ENCODE peak calls at places on chromosome 4, in four cellular contexts. One of them, this sample, is unnamed.
A peak's percentile ranks its signal among the peaks of the same experiment; 100 is the strongest.

GRCh38 chr4:47287735-47288134 is 175.8 kb downstream of the COMMD8 start:
- DNase-seq in tibial nerve: no peak
- DNase-seq in left lung: no peak
- DNase-seq in breast epithelium: no peak
- DNase-seq in this sample: no peak

GRCh38 chr4:125198916-125199315 is 115.8 kb upstream of the FAT4 start:
- DNase-seq in tibial nerve: no peak
- DNase-seq in left lung: no peak
- DNase-seq in breast epithelium: no peak
- DNase-seq in this sample: peak; percentile 42

GRCh38 chr4:78478523-78478922 is 73.0 kb upstream of the ANXA3 start:
- DNase-seq in left lung: no peak
- DNase-seq in breast epithelium: no peak
- DNase-seq in tibial nerve: no peak
- DNase-seq in this sample: no peak

GRCh38 chr4:3644849-3645627 is 112.8 kb upstream of the LRPAP1 start:
- DNase-seq in breast epithelium: no peak
- DNase-seq in tibial nerve: no peak
- DNase-seq in left lung: peak; percentile 74
- DNase-seq in this sample: no peak

GRCh38 chr4:41693629-41694028 is 54.9 kb downstream of the PHOX2B start:
- DNase-seq in breast epithelium: no peak
- DNase-seq in left lung: no peak
- DNase-seq in tibial nerve: no peak
- DNase-seq in this sample: peak; percentile 10

GRCh38 chr4:153684182-153685073 is at the start of gene TLR2:
- DNase-seq in tibial nerve: peak; percentile 25
- DNase-seq in left lung: peak; percentile 99
- DNase-seq in breast epithelium: peak; percentile 58
- DNase-seq in this sample: no peak

GRCh38 chr4:113148925-113149324 is 99.5 kb downstream of the ANK2 start:
- DNase-seq in left lung: no peak
- DNase-seq in breast epithelium: no peak
- DNase-seq in tibial nerve: no peak
- DNase-seq in this sample: no peak

GRCh38 chr4:184825394-184826314 is at the start of gene ACSL1:
- DNase-seq in left lung: peak; percentile 96
- DNase-seq in tibial nerve: peak; percentile 73
- DNase-seq in breast epithelium: peak; percentile 72
- DNase-seq in this sample: no peak

GRCh38 chr4:98448923-98449322 is 187.7 kb downstream of the RAP1GDS1 start:
- DNase-seq in breast epithelium: no peak
- DNase-seq in tibial nerve: no peak
- DNase-seq in left lung: no peak
- DNase-seq in this sample: no peak

GRCh38 chr4:169105620-169106019 is 95.6 kb upstream of the CBR4 start:
- DNase-seq in breast epithelium: no peak
- DNase-seq in left lung: no peak
- DNase-seq in tibial nerve: no peak
- DNase-seq in this sample: no peak

GRCh38 chr4:38310446-38311043 is 350.3 kb downstream of the PTTG2 start:
- DNase-seq in tibial nerve: no peak
- DNase-seq in breast epithelium: no peak
- DNase-seq in left lung: no peak
- DNase-seq in this sample: no peak

GRCh38 chr4:38664704-38665401 is 854 bp downstream of the KLF3 start:
- DNase-seq in left lung: peak; percentile 86
- DNase-seq in tibial nerve: peak; percentile 43
- DNase-seq in breast epithelium: peak; percentile 47
- DNase-seq in this sample: no peak

GRCh38 chr4:184170996-184171395 is 46.7 kb downstream of the ENPP6 start:
- DNase-seq in breast epithelium: no peak
- DNase-seq in left lung: no peak
- DNase-seq in tibial nerve: no peak
- DNase-seq in this sample: no peak

GRCh38 chr4:13907255-13907751 is 279.8 kb upstream of the BOD1L1 start:
- DNase-seq in breast epithelium: no peak
- DNase-seq in left lung: no peak
- DNase-seq in tibial nerve: no peak
- DNase-seq in this sample: peak; percentile 87

GRCh38 chr4:3451956-3452355 is 10.2 kb downstream of the HGFAC start:
- DNase-seq in breast epithelium: no peak
- DNase-seq in tibial nerve: no peak
- DNase-seq in left lung: no peak
- DNase-seq in this sample: no peak

GRCh38 chr4:8615366-8615765 is 22.8 kb downstream of the CPZ start:
- DNase-seq in left lung: peak; percentile 47
- DNase-seq in tibial nerve: no peak
- DNase-seq in breast epithelium: no peak
- DNase-seq in this sample: no peak

GRCh38 chr4:2831611-2832308 is 11.9 kb upstream of the ADD1 start:
- DNase-seq in tibial nerve: no peak
- DNase-seq in left lung: peak; percentile 75
- DNase-seq in breast epithelium: no peak
- DNase-seq in this sample: no peak

GRCh38 chr4:139558235-139559094 is 2.4 kb upstream of the SETD7 start:
- DNase-seq in left lung: no peak
- DNase-seq in breast epithelium: no peak
- DNase-seq in tibial nerve: no peak
- DNase-seq in this sample: no peak

GRCh38 chr4:137510866-137511265 is 21.4 kb downstream of the PCDH18 start:
- DNase-seq in breast epithelium: no peak
- DNase-seq in tibial nerve: no peak
- DNase-seq in left lung: no peak
- DNase-seq in this sample: no peak

GRCh38 chr4:150385606-150386005 is 196.3 kb upstream of the MAB21L2 start:
- DNase-seq in tibial nerve: peak; percentile 60
- DNase-seq in left lung: no peak
- DNase-seq in breast epithelium: no peak
- DNase-seq in this sample: no peak

GRCh38 chr4:8817813-8818062 is 53.9 kb downstream of the HMX1 start:
- DNase-seq in breast epithelium: no peak
- DNase-seq in tibial nerve: no peak
- DNase-seq in left lung: peak; percentile 47
- DNase-seq in this sample: no peak

GRCh38 chr4:121988950-121989349 is 37.1 kb upstream of the TRPC3 start:
- DNase-seq in left lung: no peak
- DNase-seq in breast epithelium: no peak
- DNase-seq in tibial nerve: no peak
- DNase-seq in this sample: no peak

GRCh38 chr4:121995790-121996537 is 44.1 kb upstream of the TRPC3 start:
- DNase-seq in left lung: no peak
- DNase-seq in breast epithelium: no peak
- DNase-seq in tibial nerve: no peak
- DNase-seq in this sample: no peak

GRCh38 chr4:121989715-121990114 is 37.9 kb upstream of the TRPC3 start:
- DNase-seq in tibial nerve: no peak
- DNase-seq in left lung: no peak
- DNase-seq in breast epithelium: no peak
- DNase-seq in this sample: no peak

GRCh38 chr4:121991968-121992367 is 40.1 kb upstream of the TRPC3 start:
- DNase-seq in tibial nerve: no peak
- DNase-seq in breast epithelium: no peak
- DNase-seq in left lung: no peak
- DNase-seq in this sample: no peak

GRCh38 chr4:121990489-121990888 is 38.6 kb upstream of the TRPC3 start:
- DNase-seq in left lung: no peak
- DNase-seq in tibial nerve: no peak
- DNase-seq in breast epithelium: no peak
- DNase-seq in this sample: no peak
- TF ChIP-seq CTCF in left lung: no peak
- TF ChIP-seq CTCF in tibial nerve: no peak
- TF ChIP-seq CTCF in breast epithelium: no peak
- TF ChIP-seq CTCF in this sample: no peak

DNA sequence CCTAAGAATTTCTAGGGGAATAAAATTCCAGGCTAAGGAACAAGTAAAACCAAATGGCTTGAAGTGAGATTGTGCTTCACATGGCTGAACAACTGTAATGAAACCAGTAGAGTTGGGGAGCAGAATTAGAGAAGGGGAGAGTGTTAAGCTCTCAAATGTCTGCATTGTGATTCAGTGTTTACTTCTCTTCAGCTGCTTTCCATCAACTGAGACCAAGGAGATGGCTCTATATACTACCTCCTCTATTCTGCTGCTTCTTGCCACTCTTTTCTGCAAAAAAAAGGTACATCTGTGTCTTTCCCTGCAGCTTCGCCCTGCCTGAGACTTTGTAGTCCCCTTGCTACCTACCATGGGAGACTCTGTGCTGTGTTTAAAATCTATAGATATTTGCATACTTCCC is 73.5 kb downstream of the WDFY3 start:
- DNase-seq in tibial nerve: no peak
- DNase-seq in breast epithelium: no peak
- DNase-seq in left lung: no peak
- DNase-seq in this sample: no peak
- H3K27ac ChIP-seq in tibial nerve: no peak overlapping the region
- H3K27ac ChIP-seq in breast epithelium: no peak overlapping the region
- H3K27ac ChIP-seq in left lung: no peak overlapping the region
- H3K27ac ChIP-seq in this sample: no peak overlapping the region

GRCh38 chr4:25982962-25983361 is 68.9 kb downstream of the SMIM20 start:
- DNase-seq in tibial nerve: no peak
- DNase-seq in left lung: no peak
- DNase-seq in breast epithelium: no peak
- DNase-seq in this sample: no peak
- TF ChIP-seq CTCF in tibial nerve: no peak
- TF ChIP-seq CTCF in left lung: no peak
- TF ChIP-seq CTCF in breast epithelium: no peak
- TF ChIP-seq CTCF in this sample: no peak

GRCh38 chr4:77202491-77202890 is 45.5 kb downstream of the CCNG2 start:
- DNase-seq in tibial nerve: no peak
- DNase-seq in breast epithelium: no peak
- DNase-seq in left lung: no peak
- DNase-seq in this sample: no peak

GRCh38 chr4:77199701-77200100 is 42.7 kb downstream of the CCNG2 start:
- DNase-seq in breast epithelium: no peak
- DNase-seq in tibial nerve: no peak
- DNase-seq in left lung: no peak
- DNase-seq in this sample: no peak

GRCh38 chr4:77201343-77201742 is 44.3 kb downstream of the CCNG2 start:
- DNase-seq in breast epithelium: no peak
- DNase-seq in left lung: no peak
- DNase-seq in tibial nerve: no peak
- DNase-seq in this sample: no peak

GRCh38 chr4:77201857-77202256 is 44.9 kb downstream of the CCNG2 start:
- DNase-seq in left lung: no peak
- DNase-seq in tibial nerve: no peak
- DNase-seq in breast epithelium: no peak
- DNase-seq in this sample: no peak

GRCh38 chr4:77203380-77204197 is 46.6 kb downstream of the CCNG2 start:
- DNase-seq in breast epithelium: peak; percentile 50
- DNase-seq in left lung: no peak
- DNase-seq in tibial nerve: peak; percentile 69
- DNase-seq in this sample: peak; percentile 32
- H3K27ac ChIP-seq in breast epithelium: no peak overlapping the region
- H3K27ac ChIP-seq in left lung: peak overlapping the region; percentile 2
- H3K27ac ChIP-seq in tibial nerve: no peak overlapping the region
- H3K27ac ChIP-seq in this sample: no peak overlapping the region

GRCh38 chr4:56051710-56052075 is 102.9 kb downstream of the CEP135 start:
- DNase-seq in tibial nerve: no peak
- DNase-seq in breast epithelium: no peak
- DNase-seq in left lung: no peak
- DNase-seq in this sample: no peak

GRCh38 chr4:56050584-56050983 is 101.8 kb downstream of the CEP135 start:
- DNase-seq in breast epithelium: no peak
- DNase-seq in tibial nerve: no peak
- DNase-seq in left lung: no peak
- DNase-seq in this sample: no peak

GRCh38 chr4:56049428-56050212 is 100.9 kb downstream of the CEP135 start:
- DNase-seq in tibial nerve: no peak
- DNase-seq in left lung: no peak
- DNase-seq in breast epithelium: no peak
- DNase-seq in this sample: no peak

GRCh38 chr4:56051049-56051709 is 102.4 kb downstream of the CEP135 start:
- DNase-seq in tibial nerve: no peak
- DNase-seq in left lung: no peak
- DNase-seq in breast epithelium: no peak
- DNase-seq in this sample: no peak

DNA sequence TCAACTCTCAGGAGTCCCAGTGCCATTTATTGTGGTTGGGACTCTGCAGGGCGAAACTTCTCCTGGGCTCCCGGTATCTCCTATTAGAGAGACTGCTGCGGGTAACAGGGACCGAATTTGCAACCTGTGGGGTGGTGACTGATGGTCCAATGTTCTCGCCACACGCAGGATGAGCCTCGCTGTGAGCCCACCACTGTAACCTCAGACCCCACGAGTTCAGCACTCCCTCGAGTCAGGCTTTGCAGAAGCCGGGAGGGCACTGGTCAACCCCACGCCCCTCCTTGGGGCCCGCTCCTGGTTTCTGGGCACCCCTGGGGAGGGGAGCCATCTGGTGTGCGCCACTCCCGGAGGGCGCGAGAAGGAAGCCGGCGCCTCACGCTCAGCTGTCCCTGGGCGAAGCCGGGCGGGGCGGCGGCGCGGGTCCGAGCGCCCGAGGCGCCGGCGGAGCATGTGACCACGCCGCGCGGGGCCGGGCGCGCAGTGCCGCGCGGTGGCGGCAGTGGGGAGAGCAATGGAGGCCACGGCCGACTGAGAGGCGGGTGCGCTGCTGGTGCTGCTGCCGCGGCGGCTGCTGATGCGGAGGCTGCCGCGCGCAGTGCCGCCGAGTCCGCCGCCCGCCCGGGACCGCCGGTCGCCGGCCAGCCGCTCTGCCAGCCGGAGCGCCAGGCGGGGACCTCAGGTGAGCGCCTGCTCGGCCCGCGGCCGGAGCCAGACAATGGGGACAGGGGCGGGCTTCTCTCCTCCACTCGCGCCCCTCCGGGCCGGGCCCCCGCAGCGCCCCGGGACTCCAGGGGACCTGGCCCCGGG is 100.1 kb downstream of the CEP135 start:
- DNase-seq in breast epithelium: no peak
- DNase-seq in left lung: peak; percentile 85
- DNase-seq in tibial nerve: no peak
- DNase-seq in this sample: no peak
- TF ChIP-seq CTCF in breast epithelium: no peak
- TF ChIP-seq CTCF in left lung: peak; percentile 15
- TF ChIP-seq CTCF in tibial nerve: peak; percentile 50
- TF ChIP-seq CTCF in this sample: peak; percentile 71

GRCh38 chr4:1336079-1336478 is 10.9 kb upstream of the UVSSA start:
- DNase-seq in left lung: no peak
- DNase-seq in breast epithelium: no peak
- DNase-seq in tibial nerve: no peak
- DNase-seq in this sample: no peak

GRCh38 chr4:1337951-1338751 is 8.9 kb upstream of the UVSSA start:
- DNase-seq in left lung: peak; percentile 49
- DNase-seq in breast epithelium: no peak
- DNase-seq in tibial nerve: no peak
- DNase-seq in this sample: no peak

GRCh38 chr4:1338752-1339414 is 8.1 kb upstream of the UVSSA start:
- DNase-seq in tibial nerve: no peak
- DNase-seq in breast epithelium: no peak
- DNase-seq in left lung: peak; percentile 78
- DNase-seq in this sample: no peak

GRCh38 chr4:1339489-1339888 is 7.5 kb upstream of the UVSSA start:
- DNase-seq in breast epithelium: no peak
- DNase-seq in left lung: peak; percentile 59
- DNase-seq in tibial nerve: no peak
- DNase-seq in this sample: no peak

GRCh38 chr4:1337376-1337831 is 9.6 kb upstream of the UVSSA start:
- DNase-seq in tibial nerve: no peak
- DNase-seq in left lung: peak; percentile 41
- DNase-seq in breast epithelium: no peak
- DNase-seq in this sample: peak; percentile 38
- H3K27ac ChIP-seq in tibial nerve: no peak overlapping the region
- H3K27ac ChIP-seq in left lung: peak overlapping the region; percentile 81
- H3K27ac ChIP-seq in breast epithelium: no peak overlapping the region
- H3K27ac ChIP-seq in this sample: no peak overlapping the region

GRCh38 chr4:79620627-79621026 is 212.6 kb upstream of the GK2 start:
- DNase-seq in tibial nerve: no peak
- DNase-seq in left lung: no peak
- DNase-seq in breast epithelium: no peak
- DNase-seq in this sample: no peak
- TF ChIP-seq CTCF in tibial nerve: no peak
- TF ChIP-seq CTCF in left lung: no peak
- TF ChIP-seq CTCF in breast epithelium: no peak
- TF ChIP-seq CTCF in this sample: no peak